ENCODE peak calls at places on chromosomes 13 and 19, in eight cellular contexts. One of them, this sample, is unnamed.

GRCh38 chr13:29946093-29946492 is 95.7 kb upstream of the UBL3 start:
- DNase-seq in left ventricle myocardium inferior: no peak
- DNase-seq in AG09309: no peak
- DNase-seq in tibial artery: no peak
- DNase-seq in thoracic aorta: no peak
- DNase-seq in fibroblast of mammary gland: no peak
- DNase-seq in progenitor cell of endocrine pancreas: no peak
- DNase-seq in CD8-positive, alpha-beta T cell: no peak
- DNase-seq in this sample: no peak

GRCh38 chr13:104385409-104385808 is 1319.2 kb upstream of the SLC10A2 start:
- DNase-seq in AG09309: no peak
- DNase-seq in fibroblast of mammary gland: peak; percentile 48
- DNase-seq in thoracic aorta: no peak
- DNase-seq in left ventricle myocardium inferior: no peak
- DNase-seq in tibial artery: no peak
- DNase-seq in CD8-positive, alpha-beta T cell: no peak
- DNase-seq in progenitor cell of endocrine pancreas: no peak
- DNase-seq in this sample: peak; percentile 71

GRCh38 chr13:49997935-49998334 is 1.1 kb downstream of the TRIM13 start:
- DNase-seq in fibroblast of mammary gland: peak; percentile 9
- DNase-seq in AG09309: no peak
- DNase-seq in CD8-positive, alpha-beta T cell: no peak
- DNase-seq in tibial artery: no peak
- DNase-seq in progenitor cell of endocrine pancreas: no peak
- DNase-seq in thoracic aorta: no peak
- DNase-seq in left ventricle myocardium inferior: no peak
- DNase-seq in this sample: peak; percentile 25

GRCh38 chr19:13984875-13985741 is 21.0 kb downstream of the RFX1 start:
- DNase-seq in fibroblast of mammary gland: no peak
- DNase-seq in left ventricle myocardium inferior: no peak
- DNase-seq in CD8-positive, alpha-beta T cell: no peak
- DNase-seq in tibial artery: no peak
- DNase-seq in progenitor cell of endocrine pancreas: no peak
- DNase-seq in thoracic aorta: no peak
- DNase-seq in AG09309: no peak
- DNase-seq in this sample: no peak

GRCh38 chr13:111371720-111372119 is 51.3 kb downstream of the TEX29 start:
- DNase-seq in CD8-positive, alpha-beta T cell: no peak
- DNase-seq in AG09309: no peak
- DNase-seq in progenitor cell of endocrine pancreas: no peak
- DNase-seq in thoracic aorta: no peak
- DNase-seq in left ventricle myocardium inferior: no peak
- DNase-seq in tibial artery: no peak
- DNase-seq in fibroblast of mammary gland: peak; percentile 43
- DNase-seq in this sample: no peak

GRCh38 chr13:80473695-80474094 is 132.8 kb upstream of the SPRY2 start:
- DNase-seq in fibroblast of mammary gland: peak; percentile 87
- DNase-seq in progenitor cell of endocrine pancreas: no peak
- DNase-seq in AG09309: no peak
- DNase-seq in left ventricle myocardium inferior: no peak
- DNase-seq in CD8-positive, alpha-beta T cell: no peak
- DNase-seq in tibial artery: no peak
- DNase-seq in thoracic aorta: no peak
- DNase-seq in this sample: peak; percentile 87

GRCh38 chr19:22893855-22894270 is 61.8 kb downstream of the ZNF723 start:
- DNase-seq in tibial artery: no peak
- DNase-seq in left ventricle myocardium inferior: no peak
- DNase-seq in thoracic aorta: no peak
- DNase-seq in AG09309: no peak
- DNase-seq in fibroblast of mammary gland: no peak
- DNase-seq in progenitor cell of endocrine pancreas: no peak
- DNase-seq in CD8-positive, alpha-beta T cell: no peak
- DNase-seq in this sample: no peak

GRCh38 chr19:2976609-2977000 is 759 bp upstream of the TLE6 start:
- DNase-seq in tibial artery: no peak
- DNase-seq in progenitor cell of endocrine pancreas: no peak
- DNase-seq in thoracic aorta: no peak
- DNase-seq in fibroblast of mammary gland: no peak
- DNase-seq in AG09309: no peak
- DNase-seq in left ventricle myocardium inferior: no peak
- DNase-seq in CD8-positive, alpha-beta T cell: no peak
- DNase-seq in this sample: no peak

GRCh38 chr13:38210928-38211596 is 138.6 kb upstream of the UFM1 start:
- DNase-seq in thoracic aorta: no peak
- DNase-seq in left ventricle myocardium inferior: no peak
- DNase-seq in tibial artery: no peak
- DNase-seq in CD8-positive, alpha-beta T cell: no peak
- DNase-seq in AG09309: no peak
- DNase-seq in progenitor cell of endocrine pancreas: no peak
- DNase-seq in fibroblast of mammary gland: no peak
- DNase-seq in this sample: no peak

GRCh38 chr19:27774337-27774736 is 1438.6 kb downstream of the UQCRFS1 start:
- DNase-seq in progenitor cell of endocrine pancreas: no peak
- DNase-seq in CD8-positive, alpha-beta T cell: no peak
- DNase-seq in AG09309: no peak
- DNase-seq in tibial artery: no peak
- DNase-seq in left ventricle myocardium inferior: no peak
- DNase-seq in fibroblast of mammary gland: no peak
- DNase-seq in thoracic aorta: no peak
- DNase-seq in this sample: no peak

GRCh38 chr13:98232456-98232855 is 55.4 kb upstream of the RNF113B start:
- DNase-seq in progenitor cell of endocrine pancreas: no peak
- DNase-seq in left ventricle myocardium inferior: no peak
- DNase-seq in thoracic aorta: no peak
- DNase-seq in AG09309: no peak
- DNase-seq in fibroblast of mammary gland: no peak
- DNase-seq in tibial artery: no peak
- DNase-seq in CD8-positive, alpha-beta T cell: no peak
- DNase-seq in this sample: no peak

GRCh38 chr19:35395762-35396199 is 24.9 kb downstream of the GPR42 start:
- DNase-seq in CD8-positive, alpha-beta T cell: no peak
- DNase-seq in left ventricle myocardium inferior: no peak
- DNase-seq in AG09309: no peak
- DNase-seq in thoracic aorta: no peak
- DNase-seq in progenitor cell of endocrine pancreas: peak; percentile 13
- DNase-seq in fibroblast of mammary gland: no peak
- DNase-seq in tibial artery: no peak
- DNase-seq in this sample: no peak

DNA sequence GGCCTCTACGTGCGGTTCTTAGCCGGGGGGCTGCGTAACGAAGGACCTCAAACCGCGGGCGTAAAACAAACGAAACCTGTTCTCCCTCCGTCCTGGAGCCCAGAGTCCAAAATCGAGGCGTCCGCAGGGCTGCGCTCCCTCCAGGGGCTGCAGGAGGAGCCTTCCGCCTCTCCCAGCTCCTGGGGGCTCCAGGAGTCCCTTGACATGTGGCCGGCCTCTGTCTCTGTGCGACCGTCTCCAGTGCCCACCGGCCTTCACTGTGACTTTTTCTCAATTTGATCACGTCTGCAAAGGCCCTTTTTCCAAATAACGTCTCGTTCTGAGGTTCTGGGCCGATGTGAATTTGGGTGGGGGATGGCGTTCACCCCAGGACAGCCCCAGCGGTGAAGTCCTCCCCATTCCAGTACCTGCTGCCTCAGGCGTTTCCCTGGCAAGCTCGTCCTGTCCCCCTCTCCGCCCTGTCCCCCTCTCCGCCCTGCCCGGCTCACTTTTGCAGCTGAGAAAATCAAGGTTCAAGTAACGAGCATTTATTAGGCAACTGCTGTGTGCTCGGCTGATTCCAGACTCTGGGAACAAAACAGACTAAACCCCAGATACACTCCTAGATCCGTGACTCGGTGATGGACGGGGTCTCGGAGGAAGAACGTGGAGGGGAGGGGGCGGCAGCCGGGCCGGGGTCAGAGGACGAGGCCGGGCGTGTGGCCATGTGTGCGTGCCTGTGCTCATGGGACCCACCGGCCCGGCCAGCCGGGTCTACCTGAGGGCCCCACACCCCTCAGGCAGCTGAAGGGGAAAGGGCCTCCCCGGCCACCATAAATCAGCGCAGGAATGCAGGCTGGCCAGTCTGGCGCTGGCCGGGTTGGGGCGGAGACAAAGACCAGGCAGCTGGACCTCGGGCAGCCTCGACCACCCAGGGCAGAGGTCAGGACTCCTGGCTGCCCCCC is 28.1 kb upstream of the WDR18 start:
- DNase-seq in thoracic aorta: no peak
- DNase-seq in progenitor cell of endocrine pancreas: peak; percentile 86
- DNase-seq in left ventricle myocardium inferior: no peak
- DNase-seq in fibroblast of mammary gland: no peak
- DNase-seq in AG09309: no peak
- DNase-seq in CD8-positive, alpha-beta T cell: no peak
- DNase-seq in tibial artery: no peak
- DNase-seq in this sample: no peak
- TF ChIP-seq CTCF in thoracic aorta: no peak
- TF ChIP-seq CTCF in progenitor cell of endocrine pancreas: no peak
- TF ChIP-seq CTCF in left ventricle myocardium inferior: no peak
- TF ChIP-seq CTCF in fibroblast of mammary gland: no peak
- TF ChIP-seq CTCF in AG09309: no peak
- TF ChIP-seq CTCF in CD8-positive, alpha-beta T cell: no peak
- TF ChIP-seq CTCF in tibial artery: no peak
- TF ChIP-seq CTCF in this sample: no peak

GRCh38 chr13:85261757-85262346 is 537.4 kb downstream of the SLITRK6 start:
- DNase-seq in left ventricle myocardium inferior: no peak
- DNase-seq in thoracic aorta: no peak
- DNase-seq in tibial artery: no peak
- DNase-seq in fibroblast of mammary gland: peak; percentile 0
- DNase-seq in CD8-positive, alpha-beta T cell: no peak
- DNase-seq in AG09309: no peak
- DNase-seq in progenitor cell of endocrine pancreas: no peak
- DNase-seq in this sample: peak; percentile 50
- TF ChIP-seq CTCF in left ventricle myocardium inferior: no peak
- TF ChIP-seq CTCF in thoracic aorta: no peak
- TF ChIP-seq CTCF in tibial artery: no peak
- TF ChIP-seq CTCF in fibroblast of mammary gland: peak; percentile 21
- TF ChIP-seq CTCF in CD8-positive, alpha-beta T cell: peak; percentile 17
- TF ChIP-seq CTCF in AG09309: peak; percentile 33
- TF ChIP-seq CTCF in progenitor cell of endocrine pancreas: peak; percentile 60
- TF ChIP-seq CTCF in this sample: peak; percentile 55

GRCh38 chr13:44221657-44222056 is 152.0 kb upstream of the SERP2 start:
- DNase-seq in progenitor cell of endocrine pancreas: no peak
- DNase-seq in left ventricle myocardium inferior: no peak
- DNase-seq in CD8-positive, alpha-beta T cell: no peak
- DNase-seq in thoracic aorta: no peak
- DNase-seq in tibial artery: no peak
- DNase-seq in fibroblast of mammary gland: no peak
- DNase-seq in AG09309: no peak
- DNase-seq in this sample: no peak
- TF ChIP-seq CTCF in progenitor cell of endocrine pancreas: no peak
- TF ChIP-seq CTCF in left ventricle myocardium inferior: no peak
- TF ChIP-seq CTCF in CD8-positive, alpha-beta T cell: no peak
- TF ChIP-seq CTCF in thoracic aorta: no peak
- TF ChIP-seq CTCF in tibial artery: no peak
- TF ChIP-seq CTCF in fibroblast of mammary gland: no peak
- TF ChIP-seq CTCF in AG09309: no peak
- TF ChIP-seq CTCF in this sample: no peak

DNA sequence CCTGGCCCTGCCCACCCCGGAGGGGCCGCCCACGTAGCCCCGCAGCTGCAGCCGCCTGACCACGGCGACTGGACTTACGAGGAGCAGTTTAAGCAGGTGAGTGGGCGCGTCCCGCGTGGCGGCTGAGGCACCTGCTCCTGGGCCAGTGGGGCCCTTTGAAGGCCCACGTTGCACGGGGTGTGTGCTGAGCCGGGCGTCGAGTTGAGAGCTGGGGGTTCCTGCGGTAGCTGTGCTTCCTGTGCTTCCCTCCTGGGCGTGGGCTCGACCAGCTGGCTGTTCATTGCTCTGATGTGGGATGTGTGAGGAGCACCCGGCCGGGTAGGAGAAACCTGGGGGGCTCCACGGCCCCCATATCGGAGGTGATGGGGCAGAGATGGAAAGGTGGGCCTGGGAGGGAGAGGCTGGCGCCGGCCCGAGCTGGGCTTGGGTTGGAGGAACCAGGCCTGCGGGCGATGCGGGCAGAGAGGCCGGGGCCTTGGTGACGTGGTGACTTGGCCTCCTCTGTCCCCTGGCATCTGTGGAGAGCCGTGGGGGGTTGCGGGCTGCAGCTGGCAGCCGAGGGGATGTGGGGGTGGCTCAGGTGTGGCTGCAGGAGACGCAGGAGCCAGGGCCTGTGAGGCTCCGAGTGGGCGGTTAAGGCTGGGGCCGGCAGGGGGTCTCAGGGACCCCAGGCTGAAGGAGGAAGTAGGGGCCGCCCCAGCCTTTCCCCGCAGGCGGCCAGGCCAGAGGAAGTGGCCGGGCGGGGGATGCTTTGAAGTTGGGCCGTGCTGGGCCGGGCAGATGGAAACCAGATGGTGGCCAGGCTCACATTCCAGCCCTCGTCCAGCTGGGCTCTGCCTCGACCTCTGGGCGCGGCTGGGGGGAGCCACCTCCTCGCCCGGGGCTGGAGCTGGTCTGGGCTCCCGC is 7.1 kb downstream of the ARID3A start:
- DNase-seq in CD8-positive, alpha-beta T cell: peak; percentile 59
- DNase-seq in thoracic aorta: no peak
- DNase-seq in fibroblast of mammary gland: peak; percentile 93
- DNase-seq in AG09309: peak; percentile 63
- DNase-seq in left ventricle myocardium inferior: peak; percentile 84
- DNase-seq in tibial artery: peak; percentile 50
- DNase-seq in progenitor cell of endocrine pancreas: no peak
- DNase-seq in this sample: peak; percentile 77
- TF ChIP-seq CTCF in CD8-positive, alpha-beta T cell: no peak
- TF ChIP-seq CTCF in thoracic aorta: no peak
- TF ChIP-seq CTCF in fibroblast of mammary gland: no peak
- TF ChIP-seq CTCF in AG09309: no peak
- TF ChIP-seq CTCF in left ventricle myocardium inferior: no peak
- TF ChIP-seq CTCF in tibial artery: no peak
- TF ChIP-seq CTCF in progenitor cell of endocrine pancreas: no peak
- TF ChIP-seq CTCF in this sample: no peak

GRCh38 chr19:45816236-45817009 is 1.3 kb upstream of the RSPH6A start:
- DNase-seq in AG09309: no peak
- DNase-seq in thoracic aorta: no peak
- DNase-seq in tibial artery: no peak
- DNase-seq in progenitor cell of endocrine pancreas: no peak
- DNase-seq in left ventricle myocardium inferior: no peak
- DNase-seq in fibroblast of mammary gland: no peak
- DNase-seq in CD8-positive, alpha-beta T cell: no peak
- DNase-seq in this sample: no peak
- TF ChIP-seq CTCF in AG09309: no peak
- TF ChIP-seq CTCF in thoracic aorta: no peak
- TF ChIP-seq CTCF in tibial artery: no peak
- TF ChIP-seq CTCF in progenitor cell of endocrine pancreas: no peak
- TF ChIP-seq CTCF in left ventricle myocardium inferior: no peak
- TF ChIP-seq CTCF in fibroblast of mammary gland: no peak
- TF ChIP-seq CTCF in CD8-positive, alpha-beta T cell: no peak
- TF ChIP-seq CTCF in this sample: no peak

GRCh38 chr13:31846182-31846938 is 107.0 kb downstream of the RXFP2 start:
- DNase-seq in left ventricle myocardium inferior: peak; percentile 95
- DNase-seq in fibroblast of mammary gland: peak; percentile 77
- DNase-seq in thoracic aorta: peak; percentile 45
- DNase-seq in tibial artery: peak; percentile 87
- DNase-seq in AG09309: peak; percentile 16
- DNase-seq in progenitor cell of endocrine pancreas: peak; percentile 91
- DNase-seq in CD8-positive, alpha-beta T cell: peak; percentile 44
- DNase-seq in this sample: peak; percentile 87
- TF ChIP-seq CTCF in left ventricle myocardium inferior: no peak
- TF ChIP-seq CTCF in fibroblast of mammary gland: no peak
- TF ChIP-seq CTCF in thoracic aorta: no peak
- TF ChIP-seq CTCF in tibial artery: no peak
- TF ChIP-seq CTCF in AG09309: no peak
- TF ChIP-seq CTCF in progenitor cell of endocrine pancreas: no peak
- TF ChIP-seq CTCF in CD8-positive, alpha-beta T cell: no peak
- TF ChIP-seq CTCF in this sample: no peak

GRCh38 chr19:16571689-16572331 is 405 bp downstream of the SLC35E1 start:
- DNase-seq in progenitor cell of endocrine pancreas: no peak
- DNase-seq in tibial artery: no peak
- DNase-seq in CD8-positive, alpha-beta T cell: peak; percentile 33
- DNase-seq in left ventricle myocardium inferior: no peak
- DNase-seq in AG09309: no peak
- DNase-seq in fibroblast of mammary gland: peak; percentile 17
- DNase-seq in thoracic aorta: no peak
- DNase-seq in this sample: no peak
- TF ChIP-seq CTCF in progenitor cell of endocrine pancreas: no peak
- TF ChIP-seq CTCF in tibial artery: no peak
- TF ChIP-seq CTCF in CD8-positive, alpha-beta T cell: no peak
- TF ChIP-seq CTCF in left ventricle myocardium inferior: no peak
- TF ChIP-seq CTCF in AG09309: no peak
- TF ChIP-seq CTCF in fibroblast of mammary gland: no peak
- TF ChIP-seq CTCF in thoracic aorta: no peak
- TF ChIP-seq CTCF in this sample: no peak